ENCODE peak calls at places on chromosomes 3 and 15, in seven cellular contexts. P is HCT116, E is A549, M is H1, Q is HepG2, G is K562, D is GM12878. S is an unnamed sample.

GRCh38 chr3:73604491-73604890 is 20.2 kb downstream of the PDZRN3 start:
- DNase-seq in P (no peak), E (no peak), M (no peak), Q (no peak), G (no peak), D (no peak), S (no peak)

GRCh38 chr3:51975857-51976549 is 1.1 kb downstream of the ABHD14A start:
- DNase-seq in P (no peak), E (no peak), M (no peak), Q (peak; percentile 50), G (peak; percentile 66), D (no peak), S (peak; percentile 50)

GRCh38 chr3:65828706-65829105 is 210.0 kb downstream of the MAGI1 start:
- DNase-seq in P (no peak), E (no peak), M (no peak), Q (no peak), G (no peak), D (no peak), S (no peak)

GRCh38 chr3:120642368-120642948 is 39.6 kb downstream of the HGD start:
- DNase-seq in P (no peak), E (no peak), M (no peak), Q (no peak), G (peak; percentile 57), D (no peak), S (peak; percentile 94)

GRCh38 chr15:72339777-72340177 is 19.8 kb upstream of the CELF6 start:
- DNase-seq in P (no peak), E (peak; percentile 72), M (no peak), Q (peak; percentile 47), G (no peak), D (no peak), S (peak; percentile 19)

GRCh38 chr3:152185941-152186630 is 82.6 kb upstream of the MBNL1 start:
- DNase-seq in P (no peak), E (no peak), M (no peak), Q (no peak), G (no peak), D (no peak), S (no peak)

GRCh38 chr15:43517354-43518072 is at the start of gene MAP1A:
- DNase-seq in P (no peak), E (no peak), M (no peak), Q (no peak), G (peak; percentile 88), D (no peak), S (no peak)

GRCh38 chr3:71010731-71011455 is 572.6 kb downstream of the FOXP1 start:
- DNase-seq in P (no peak), E (no peak), M (no peak), Q (no peak), G (peak; percentile 37), D (peak; percentile 20), S (no peak)

GRCh38 chr3:135473449-135473848 is 492.1 kb upstream of the PPP2R3A start:
- DNase-seq in P (no peak), E (no peak), M (no peak), Q (no peak), G (no peak), D (no peak), S (no peak)
- TF ChIP-seq MAX in P (no peak), E (no peak), M (no peak), Q (no peak), G (no peak), D (no peak), S (no peak)

DNA sequence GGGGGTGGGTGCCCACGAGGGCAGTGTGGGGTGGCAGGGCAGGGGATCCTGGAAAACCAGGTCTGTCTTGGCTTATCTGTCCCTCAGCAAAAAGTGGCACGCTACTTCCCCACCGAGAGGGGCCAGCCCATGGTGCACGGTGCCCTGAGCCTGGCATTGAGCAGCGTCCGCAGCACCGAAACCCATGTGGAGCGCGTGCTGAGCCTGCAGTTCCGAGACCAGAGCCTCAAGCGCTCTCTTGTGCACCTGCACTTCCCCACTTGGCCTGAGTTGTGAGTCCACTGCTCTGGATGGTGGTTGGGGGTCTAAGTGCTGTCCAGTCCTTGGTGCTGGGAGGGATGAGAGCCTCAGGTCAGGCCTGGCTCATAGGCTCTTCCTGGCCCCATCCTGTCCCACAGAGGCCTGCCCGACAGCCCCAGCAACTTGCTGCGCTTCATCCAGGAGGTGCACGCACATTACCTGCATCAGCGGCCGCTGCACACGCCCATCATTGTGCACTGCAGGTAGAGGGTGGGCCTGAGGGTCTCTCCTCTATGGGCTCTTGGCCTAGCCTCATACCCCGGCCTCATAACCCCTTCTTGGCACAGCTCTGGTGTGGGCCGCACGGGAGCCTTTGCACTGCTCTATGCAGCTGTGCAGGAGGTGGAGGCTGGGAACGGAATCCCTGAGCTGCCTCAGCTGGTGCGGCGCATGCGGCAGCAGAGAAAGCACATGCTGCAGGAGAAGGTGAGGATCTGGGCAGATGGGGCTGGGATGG is 31.1 kb downstream of the PTPN23 start:
- DNase-seq in P (no peak), E (no peak), M (no peak), Q (no peak), G (no peak), D (no peak), S (no peak)
- TF ChIP-seq POLR2A in P (no peak), E (no peak), M (peak; percentile 8), Q (no peak), G (peak; percentile 14), D (peak; percentile 24), S (no peak)

GRCh38 chr15:93451265-93451664 is 362.3 kb upstream of the RGMA start:
- DNase-seq in P (no peak), E (no peak), M (no peak), Q (no peak), G (no peak), D (no peak), S (no peak)
- TF ChIP-seq MAX in P (no peak), E (no peak), M (no peak), Q (no peak), G (no peak), D (no peak), S (no peak)

DNA sequence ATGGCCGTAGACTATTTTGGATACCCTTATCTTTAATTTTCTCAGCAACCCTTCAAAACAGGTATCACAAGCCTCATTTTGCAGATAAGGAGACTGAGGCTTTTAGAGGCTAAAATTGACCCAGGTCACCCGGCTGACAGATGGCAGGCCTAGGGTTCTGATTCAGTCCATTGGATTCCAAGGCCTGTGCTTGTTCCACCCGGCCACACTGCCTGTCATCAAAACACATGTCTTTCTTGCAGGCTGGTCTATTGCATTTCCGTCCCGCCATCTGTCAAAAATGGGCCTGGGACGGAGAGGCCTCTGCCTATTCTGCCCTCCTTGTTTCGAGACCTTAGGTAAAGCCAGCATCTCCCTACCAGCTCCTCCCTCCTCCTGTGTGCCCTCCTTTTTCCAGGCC is 8.1 kb downstream of the INAFM2 start:
- DNase-seq in P (no peak), E (no peak), M (no peak), Q (no peak), G (no peak), D (no peak), S (no peak)
- TF ChIP-seq POLR2A in P (no peak), E (no peak), M (no peak), Q (no peak), G (no peak), D (no peak), S (no peak)

GRCh38 chr15:66750609-66751008 is 48.6 kb downstream of the SMAD6 start:
- DNase-seq in P (no peak), E (no peak), M (no peak), Q (no peak), G (no peak), D (no peak), S (no peak)
- TF ChIP-seq MAX in P (no peak), E (no peak), M (peak; percentile 39), Q (no peak), G (no peak), D (no peak), S (no peak)

DNA sequence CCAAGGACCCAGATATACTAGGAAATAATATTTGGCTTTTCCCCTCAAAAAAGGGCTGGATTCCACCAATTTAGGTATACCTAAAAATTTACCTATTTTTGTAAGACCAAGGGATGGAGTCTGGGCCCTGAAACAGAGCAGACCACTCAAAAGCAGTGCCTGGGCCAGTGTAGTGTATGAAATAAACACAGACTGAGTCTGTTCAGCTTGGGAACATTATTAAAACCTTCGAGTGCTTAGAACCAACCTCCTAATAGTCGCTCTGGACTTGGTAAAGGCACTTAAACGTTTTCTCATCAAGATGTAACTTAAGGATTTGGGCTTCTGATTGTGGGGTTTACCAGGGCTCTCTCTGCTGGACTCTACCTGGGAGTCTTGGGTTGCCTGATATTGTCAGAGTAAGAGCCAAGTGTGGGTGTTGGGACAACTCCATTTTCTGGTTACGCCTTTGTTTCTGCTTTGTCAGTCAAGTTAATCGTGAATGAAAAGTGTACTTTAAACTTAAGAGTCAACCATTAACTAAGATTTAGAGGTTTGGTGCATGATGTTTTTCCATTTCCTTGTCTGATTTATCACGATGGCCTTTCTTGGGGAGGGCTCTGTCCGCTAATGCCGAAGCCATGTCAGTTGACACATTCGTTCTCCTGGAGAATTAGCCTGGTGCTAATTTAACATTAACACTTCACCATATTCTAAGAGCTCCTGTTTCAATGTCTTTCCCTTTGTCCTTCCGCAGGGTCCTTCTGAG is 221.0 kb upstream of the TPM1 start:
- DNase-seq in P (no peak), E (peak; percentile 38), M (no peak), Q (peak; percentile 86), G (no peak), D (no peak), S (no peak)
- TF ChIP-seq POLR2A in P (no peak), E (no peak), M (no peak), Q (peak; percentile 37), G (no peak), D (no peak), S (no peak)

DNA sequence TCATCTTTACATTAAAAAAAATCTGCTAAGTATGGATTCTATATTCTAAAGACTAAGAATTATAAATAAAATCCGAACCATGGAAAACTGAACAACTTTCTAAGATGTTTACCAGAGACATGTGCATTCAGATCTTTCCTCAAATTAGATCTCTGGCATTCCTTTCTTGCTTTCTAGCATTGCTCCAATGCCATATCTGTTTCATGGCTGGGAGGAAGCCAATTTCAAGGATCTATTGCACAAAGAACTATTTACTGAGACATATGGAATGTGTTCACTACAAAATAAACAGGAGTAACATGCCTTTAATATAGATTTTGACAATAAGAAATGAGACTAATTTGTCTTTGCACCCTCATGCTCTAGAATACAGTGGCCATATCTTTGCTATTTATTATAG is 45.1 kb upstream of the NANOGP8 start:
- DNase-seq in P (no peak), E (no peak), M (no peak), Q (no peak), G (no peak), D (no peak), S (no peak)
- TF ChIP-seq MAX in P (no peak), E (no peak), M (no peak), Q (no peak), G (no peak), D (no peak), S (no peak)

GRCh38 chr3:9947025-9947995 is 4.9 kb downstream of the PRRT3 start:
- DNase-seq in P (peak; percentile 74), E (peak; percentile 87), M (no peak), Q (peak; percentile 76), G (no peak), D (no peak), S (no peak)
- TF ChIP-seq POLR2A in P (peak; percentile 84), E (peak; percentile 89), M (no peak), Q (no peak), G (no peak), D (no peak), S (no peak)

S was measured in NB4.